ENCODE peak calls at places on chromosomes 6 and 20, in four cellular contexts. M is stomach, Z is ovary, J is A549. D is an unnamed sample.

GRCh38 chr6:41467627-41468404 is 78.4 kb upstream of the FOXP4 start:
- DNase-seq in J (no peak), Z (no peak), M (no peak), D (no peak)

GRCh38 chr6:156438519-156438918 is 338.7 kb upstream of the ARID1B start:
- DNase-seq in M (no peak), Z (no peak), J (no peak), D (no peak)

GRCh38 chr6:48474764-48475674 is 364.0 kb upstream of the PTCHD4 start:
- DNase-seq in M (no peak), J (no peak), Z (no peak), D (no peak)

GRCh38 chr6:14276667-14277404 is 159.3 kb downstream of the CD83 start:
- DNase-seq in M (no peak), Z (no peak), J (no peak), D (peak)

GRCh38 chr20:51749674-51750036 is 18.5 kb downstream of the ATP9A start:
- DNase-seq in J (no peak), Z (no peak), M (no peak), D (no peak)

GRCh38 chr6:50661636-50662035 is 51.7 kb upstream of the TFAP2D start:
- DNase-seq in Z (no peak), M (no peak), J (no peak), D (no peak)

GRCh38 chr6:47655719-47656595 is 42.4 kb upstream of the ADGRF4 start:
- DNase-seq in J (no peak), Z (no peak), M (peak), D (no peak)

GRCh38 chr6:154509421-154510143 is 903 bp downstream of the CNKSR3 start:
- DNase-seq in Z (peak), J (no peak), M (peak), D (no peak)

GRCh38 chr20:59729476-59729875 is 125.1 kb downstream of the PHACTR3 start:
- DNase-seq in M (no peak), J (no peak), Z (no peak), D (no peak)

GRCh38 chr6:18579165-18579564 is 192.0 kb downstream of the RNF144B start:
- DNase-seq in J (no peak), Z (no peak), M (no peak), D (no peak)

GRCh38 chr20:1951436-1952115 is 42.3 kb downstream of the PDYN start:
- DNase-seq in Z (no peak), J (no peak), M (peak), D (peak)

GRCh38 chr6:27608916-27609883 is 136.3 kb upstream of the ZNF184 start:
- DNase-seq in Z (no peak), M (no peak), J (no peak), D (no peak)

GRCh38 chr6:124984668-124985338 is 22.6 kb downstream of the RNF217 start:
- DNase-seq in M (no peak), Z (no peak), J (no peak), D (no peak)

GRCh38 chr6:118500130-118501015 is 47.7 kb upstream of the PLN start:
- DNase-seq in M (no peak), Z (no peak), J (no peak), D (no peak)

GRCh38 chr6:1591926-1592325 is 17.8 kb upstream of the FOXC1 start:
- DNase-seq in J (no peak), M (no peak), Z (no peak), D (peak)

GRCh38 chr20:33729101-33729500 is 2.7 kb upstream of the ZNF341 start:
- DNase-seq in M (no peak), J (no peak), Z (no peak), D (no peak)

GRCh38 chr6:786946-787763 is 94.2 kb upstream of the EXOC2 start:
- DNase-seq in M (no peak), Z (no peak), J (peak), D (no peak)

GRCh38 chr6:112946051-112946450 is 598.9 kb downstream of the RFPL4B start:
- DNase-seq in J (no peak), Z (peak), M (no peak), D (no peak)

GRCh38 chr20:62427172-62428007 is at the start of gene RBBP8NL:
- DNase-seq in M (peak), Z (no peak), J (no peak), D (no peak)

GRCh38 chr6:43911625-43912577 is 141.9 kb downstream of the VEGFA start:
- DNase-seq in J (no peak), Z (no peak), M (peak), D (no peak)

GRCh38 chr6:26412225-26412624 is 10.2 kb downstream of the BTN3A1 start:
- DNase-seq in J (no peak), Z (no peak), M (no peak), D (no peak)

GRCh38 chr6:133894795-133895401 is 6.0 kb downstream of the TCF21 start:
- DNase-seq in M (no peak), Z (peak), J (no peak), D (no peak)

GRCh38 chr6:87330961-87331360 is 1.9 kb upstream of the GJB7 start:
- DNase-seq in Z (no peak), M (no peak), J (no peak), D (no peak)

GRCh38 chr20:11158146-11158545 is 484.3 kb upstream of the JAG1 start:
- DNase-seq in M (no peak), J (no peak), Z (no peak), D (no peak)

GRCh38 chr20:21808863-21809664 is 103.6 kb downstream of the PAX1 start:
- DNase-seq in M (peak), J (peak), Z (no peak), D (no peak)

GRCh38 chr20:20679306-20679705 is 33.1 kb downstream of the RALGAPA2 start:
- DNase-seq in Z (no peak), J (no peak), M (no peak), D (no peak)

GRCh38 chr6:89154131-89154530 is 8.3 kb downstream of the PM20D2 start:
- DNase-seq in Z (no peak), J (no peak), M (no peak), D (no peak)

GRCh38 chr6:32950449-32950848 is 2.4 kb downstream of the HLA-DMA start:
- DNase-seq in J (no peak), M (no peak), Z (no peak), D (no peak)

GRCh38 chr6:87237804-87238203 is 82.4 kb downstream of the ZNF292 start:
- DNase-seq in M (no peak), J (peak), Z (no peak), D (no peak)

GRCh38 chr20:36666181-36666740 is 20.3 kb upstream of the SLA2 start:
- DNase-seq in J (no peak), Z (no peak), M (no peak), D (no peak)
- TF ChIP-seq CTCF in J (peak), Z (no peak), M (no peak), D (no peak)

GRCh38 chr6:36160147-36160760 is 29.9 kb downstream of the MAPK13 start:
- DNase-seq in J (no peak), Z (no peak), M (no peak), D (no peak)
- TF ChIP-seq POLR2A in J (no peak), Z (no peak), M (no peak), D (no peak)

DNA sequence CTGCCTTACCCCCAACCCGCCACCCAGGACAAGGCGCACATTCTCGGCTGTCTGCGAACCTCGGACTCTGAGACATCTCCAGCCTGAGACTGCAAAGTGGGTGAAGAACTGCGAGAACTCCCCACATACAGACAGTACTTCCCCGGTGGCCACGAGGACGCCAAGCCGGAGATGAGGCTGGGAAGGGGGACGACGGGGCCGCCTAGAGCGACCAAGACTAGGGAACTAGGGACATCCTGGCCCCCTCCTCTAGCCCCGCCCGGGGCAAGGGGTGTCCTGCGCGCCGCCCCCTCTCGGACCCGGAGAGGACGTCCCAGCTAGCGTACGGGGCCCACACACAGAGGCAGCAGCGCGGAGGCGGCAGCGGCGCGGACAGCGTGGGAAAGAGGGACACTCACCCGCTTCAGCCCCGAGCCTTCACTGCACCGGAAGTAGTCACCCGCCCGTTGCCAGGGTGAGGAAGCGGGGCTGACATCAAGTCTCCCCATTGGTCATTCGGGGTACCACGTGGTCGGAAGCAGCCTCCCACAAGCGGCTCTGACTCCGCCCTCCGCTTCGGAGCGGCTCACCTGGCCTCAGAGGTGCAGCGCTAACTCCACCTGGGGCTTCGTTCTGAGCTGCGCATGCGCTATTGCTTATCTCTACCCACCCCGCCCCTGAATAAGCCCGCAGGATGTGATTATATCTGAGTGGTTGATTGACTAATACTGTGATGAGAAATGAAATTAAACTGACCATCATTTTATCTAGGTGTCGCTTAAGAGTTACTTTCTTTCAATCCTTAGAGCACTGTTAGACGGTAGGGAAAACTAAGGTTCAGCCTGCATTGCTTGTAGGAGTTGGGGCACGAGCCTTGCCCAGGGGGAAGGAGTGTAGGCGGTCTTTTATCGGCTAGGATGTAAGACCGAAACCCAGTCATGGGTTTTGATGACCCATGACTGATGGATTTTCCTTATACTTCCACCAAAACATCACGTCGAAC is at the start of gene TASP1:
- DNase-seq in J (peak), Z (peak), M (peak), D (peak)
- TF ChIP-seq CTCF in J (no peak), Z (no peak), M (no peak), D (no peak)

DNA sequence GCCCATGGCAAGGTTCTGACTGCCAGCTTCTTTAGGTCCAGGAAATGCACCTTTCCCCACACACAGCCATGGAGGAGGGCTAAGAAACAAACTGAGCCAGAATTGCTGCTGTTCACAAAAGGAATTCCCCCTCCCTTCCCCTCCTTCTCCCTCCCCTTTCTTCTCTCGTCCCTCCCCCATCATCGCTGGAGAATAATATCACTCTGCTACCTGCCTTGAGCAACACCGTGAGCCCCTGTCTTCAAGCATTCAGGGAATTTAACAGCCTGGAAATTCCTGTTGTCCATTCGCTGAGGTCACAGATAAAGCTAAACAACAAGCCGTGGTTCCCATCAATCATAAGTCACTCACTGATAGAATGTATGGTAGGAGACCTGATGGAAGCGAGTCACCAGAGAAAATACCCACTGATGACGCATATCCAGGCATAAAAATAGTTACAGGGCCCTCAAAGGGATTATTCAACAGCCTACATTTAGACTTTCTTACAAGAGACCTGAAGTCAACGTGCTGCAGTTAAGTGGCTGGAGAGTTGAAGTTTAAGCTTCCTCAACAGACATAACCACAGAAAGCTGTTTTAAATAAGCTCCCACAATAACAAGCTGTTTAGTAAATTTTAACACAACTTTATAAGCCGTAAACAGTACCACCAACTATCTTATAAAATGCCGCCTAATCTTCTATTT is 59.7 kb downstream of the HIVEP2 start:
- DNase-seq in M (no peak), J (peak), Z (peak), D (no peak)
- TF ChIP-seq POLR2A in M (no peak), J (no peak), Z (peak), D (no peak)

D was measured in vagina.